ENCODE peak calls at places on chromosomes 4 and X, in nine cellular contexts. J is colonic mucosa; W is effector CD4-positive, alpha-beta T cell; Y is ELR; V is stimulated activated naive CD4-positive, alpha-beta T cell; X is NCI-H2107; H is spleen; B is PC-9; A is stimulated activated CD4-positive, alpha-beta T cell treated with anti-CD3 and anti-CD28 coated beads, Interleukin-2, amount 100 ng/mL, for 48 hours. F is an unnamed sample.

GRCh38 chrX:54181196-54181953 is 1.7 kb downstream of the FAM120C start:
- DNase-seq in X (no peak), Y (peak; percentile 9), J (no peak), V (no peak), A (no peak), H (no peak), W (no peak), B (no peak), F (no peak)

GRCh38 chrX:16946971-16947562 is 609 bp downstream of the REPS2 start:
- DNase-seq in J (peak; percentile 54), B (no peak), X (no peak), A (no peak), W (no peak), V (no peak), H (peak; percentile 85), Y (no peak), F (peak; percentile 80)

GRCh38 chrX:69032601-69033000 is 132.7 kb downstream of the PJA1 start:
- DNase-seq in H (no peak), W (no peak), V (no peak), Y (peak; percentile 66), B (peak; percentile 91), X (no peak), A (no peak), J (no peak), F (no peak)

GRCh38 chr4:83356899-83357661 is 22.4 kb upstream of the HPSE start:
- DNase-seq in A (no peak), W (no peak), H (no peak), Y (peak; percentile 86), J (no peak), X (no peak), V (no peak), B (peak; percentile 81), F (no peak)

GRCh38 chr4:140223056-140223810 is 69.2 kb upstream of the MAML3 start:
- DNase-seq in V (no peak), J (no peak), W (no peak), B (no peak), Y (peak; percentile 90), H (no peak), A (no peak), X (no peak), F (no peak)

GRCh38 chrX:136538811-136539210 is 6.8 kb downstream of the VGLL1 start:
- DNase-seq in A (no peak), B (no peak), V (no peak), H (no peak), Y (no peak), X (no peak), J (no peak), W (no peak), F (no peak)

GRCh38 chr4:80963051-80963450 is 67.5 kb upstream of the BMP3 start:
- DNase-seq in Y (peak; percentile 4), W (no peak), B (no peak), J (no peak), V (no peak), H (no peak), X (no peak), A (no peak), F (no peak)

GRCh38 chr4:158722291-158722916 is 792 bp downstream of the PPID start:
- DNase-seq in B (no peak), X (no peak), V (no peak), Y (peak; percentile 37), H (no peak), J (peak; percentile 46), A (no peak), W (no peak), F (no peak)

GRCh38 chrX:86047174-86047991 is at the start of gene CHM:
- DNase-seq in V (no peak), B (peak; percentile 73), H (peak; percentile 85), J (peak; percentile 79), W (peak; percentile 48), A (peak; percentile 27), X (no peak), Y (peak; percentile 83), F (peak; percentile 68)

GRCh38 chrX:110003167-110004156 is 548 bp downstream of the TMEM164 start:
- DNase-seq in Y (peak; percentile 37), A (no peak), B (no peak), W (no peak), X (no peak), H (peak; percentile 85), V (no peak), J (no peak), F (peak; percentile 80)

GRCh38 chrX:19571708-19572107 is 56.4 kb upstream of the MAP3K15 start:
- DNase-seq in X (no peak), W (no peak), H (no peak), B (no peak), Y (no peak), J (no peak), V (no peak), A (no peak), F (no peak)

GRCh38 chr4:173626277-173626676 is 96.2 kb upstream of the HAND2 start:
- DNase-seq in X (no peak), W (no peak), B (no peak), Y (no peak), H (no peak), A (no peak), V (no peak), J (no peak), F (no peak)

GRCh38 chrX:47607091-47607490 is 12.6 kb downstream of the SYN1 start:
- DNase-seq in H (no peak), X (no peak), B (no peak), A (no peak), Y (no peak), W (no peak), V (no peak), J (no peak), F (no peak)

GRCh38 chr4:2858451-2859217 is 15.0 kb downstream of the ADD1 start:
- DNase-seq in B (no peak), Y (no peak), V (no peak), J (peak; percentile 58), H (no peak), A (no peak), X (no peak), W (no peak), F (no peak)

GRCh38 chr4:154936873-154937272 is 155.8 kb downstream of the RBM46 start:
- DNase-seq in A (no peak), Y (no peak), X (no peak), H (no peak), W (no peak), B (no peak), V (no peak), J (no peak), F (no peak)

GRCh38 chr4:166091914-166092510 is 219.0 kb downstream of the TLL1 start:
- DNase-seq in A (no peak), Y (peak; percentile 56), B (no peak), W (no peak), J (no peak), V (no peak), X (no peak), H (no peak), F (no peak)

GRCh38 chr4:10173039-10173753 is 56.6 kb upstream of the WDR1 start:
- DNase-seq in J (no peak), Y (peak; percentile 59), A (no peak), V (no peak), H (no peak), B (peak; percentile 46), X (no peak), W (no peak), F (no peak)

GRCh38 chr4:52937829-52938228 is 75.7 kb downstream of the RASL11B start:
- DNase-seq in Y (no peak), H (no peak), V (no peak), X (no peak), J (no peak), A (no peak), B (no peak), W (no peak), F (no peak)

GRCh38 chrX:116873678-116874077 is 410.9 kb upstream of the CT83 start:
- DNase-seq in H (no peak), Y (peak; percentile 76), J (no peak), A (no peak), X (no peak), V (no peak), W (no peak), B (peak; percentile 88), F (no peak)

GRCh38 chrX:11968470-11968869 is 169.8 kb upstream of the FRMPD4 start:
- DNase-seq in B (peak; percentile 93), Y (no peak), W (no peak), H (no peak), A (no peak), V (no peak), J (no peak), X (no peak), F (no peak)

GRCh38 chr4:6509587-6509986 is 37.2 kb upstream of the PPP2R2C start:
- DNase-seq in B (peak; percentile 70), J (no peak), X (no peak), Y (peak; percentile 4), V (no peak), A (no peak), W (no peak), H (no peak), F (no peak)

GRCh38 chr4:178462710-178463109 is 1020.5 kb upstream of the AGA start:
- DNase-seq in H (no peak), J (no peak), V (no peak), B (no peak), W (no peak), X (no peak), Y (no peak), A (no peak), F (no peak)

GRCh38 chr4:123244233-123244632 is 152.4 kb upstream of the SPRY1 start:
- DNase-seq in Y (peak; percentile 12), A (no peak), J (no peak), B (no peak), W (no peak), H (peak; percentile 72), X (no peak), V (no peak), F (peak; percentile 73)